ENCODE peak calls at places on chromosomes 3 and 15, in four cellular contexts. U, D, Q and X are unnamed samples.

GRCh38 chr3:128784228-128784627 is 58.2 kb downstream of the RAB7A start:
- DNase-seq in D (no peak), Q (no peak), U (no peak), X (no peak)

GRCh38 chr3:46660003-46660402 is 33.5 kb downstream of the ALS2CL start:
- DNase-seq in U (no peak), D (no peak), Q (no peak), X (no peak)

GRCh38 chr3:124992041-124992440 is 57.5 kb upstream of the MUC13 start:
- DNase-seq in Q (no peak), U (no peak), D (no peak), X (no peak)

GRCh38 chr15:84609818-84610525 is 9.2 kb downstream of the ZSCAN2 start:
- DNase-seq in Q (no peak), U (no peak), D (no peak), X (no peak)

GRCh38 chr15:73897441-73898261 is 24.3 kb downstream of the TBC1D21 start:
- DNase-seq in Q (peak; percentile 96), D (peak; percentile 35), U (peak; percentile 68), X (peak; percentile 83)

GRCh38 chr3:180594631-180595348 is 7.2 kb upstream of the TTC14 start:
- DNase-seq in U (no peak), D (no peak), Q (peak; percentile 59), X (peak; percentile 51)

GRCh38 chr3:41301548-41301947 is 102.2 kb downstream of the CTNNB1 start:
- DNase-seq in U (no peak), D (no peak), Q (peak; percentile 6), X (no peak)

GRCh38 chr3:52310861-52311566 is 5.1 kb upstream of the DNAH1 start:
- DNase-seq in U (peak; percentile 44), Q (peak; percentile 12), D (no peak), X (no peak)

GRCh38 chr3:74469151-74469550 is 145.3 kb downstream of the CNTN3 start:
- DNase-seq in U (no peak), D (no peak), Q (peak; percentile 68), X (peak; percentile 79)

GRCh38 chr3:54932606-54933005 is 4.7 kb upstream of the LRTM1 start:
- DNase-seq in Q (no peak), D (no peak), U (no peak), X (no peak)

GRCh38 chr15:85743392-85744045 is 51.2 kb downstream of the KLHL25 start:
- DNase-seq in U (no peak), Q (no peak), D (peak; percentile 17), X (no peak)

GRCh38 chr15:61091229-61091628 is 137.9 kb downstream of the RORA start:
- DNase-seq in D (no peak), U (no peak), Q (no peak), X (peak; percentile 22)

GRCh38 chr3:32132121-32132520 is 25.7 kb downstream of the GPD1L start:
- DNase-seq in U (no peak), Q (no peak), D (no peak), X (no peak)

GRCh38 chr3:177230641-177231040 is 33.4 kb upstream of the TBL1XR1 start:
- DNase-seq in D (no peak), Q (no peak), U (no peak), X (no peak)

GRCh38 chr3:111070772-111071256 is 802 bp upstream of the NECTIN3 start:
- DNase-seq in D (peak; percentile 79), Q (no peak), U (peak; percentile 43), X (no peak)

GRCh38 chr15:80906159-80906775 is 83.4 kb downstream of the MESD start:
- DNase-seq in Q (peak; percentile 67), U (no peak), D (no peak), X (peak; percentile 43)

GRCh38 chr3:150097588-150097890 is 126.8 kb upstream of the PFN2 start:
- DNase-seq in D (no peak), Q (peak; percentile 72), U (no peak), X (peak; percentile 79)

GRCh38 chr3:64221564-64222257 is 3.6 kb downstream of the PRICKLE2 start:
- DNase-seq in Q (no peak), D (no peak), U (no peak), X (no peak)

GRCh38 chr15:41698779-41699178 is 38.6 kb downstream of the MGA start:
- DNase-seq in U (no peak), D (no peak), Q (peak; percentile 70), X (peak; percentile 37)

GRCh38 chr15:50416920-50417319 is 7.3 kb upstream of the USP8 start:
- DNase-seq in U (no peak), D (no peak), Q (no peak), X (no peak)

GRCh38 chr3:193883551-193883950 is 252.4 kb upstream of the HES1 start:
- DNase-seq in D (no peak), U (no peak), Q (peak; percentile 24), X (no peak)

GRCh38 chr15:78641876-78642275 is 866 bp upstream of the CHRNB4 start:
- DNase-seq in Q (no peak), D (no peak), U (no peak), X (no peak)

GRCh38 chr15:78638658-78639314 is 2.2 kb downstream of the CHRNB4 start:
- DNase-seq in Q (peak; percentile 19), U (no peak), D (no peak), X (peak; percentile 8)

GRCh38 chr15:78640840-78641733 is at the start of gene CHRNB4:
- DNase-seq in D (no peak), Q (no peak), U (peak; percentile 24), X (no peak)

GRCh38 chr15:78642341-78642740 is 1.3 kb upstream of the CHRNB4 start:
- DNase-seq in D (no peak), Q (no peak), U (no peak), X (no peak)

DNA sequence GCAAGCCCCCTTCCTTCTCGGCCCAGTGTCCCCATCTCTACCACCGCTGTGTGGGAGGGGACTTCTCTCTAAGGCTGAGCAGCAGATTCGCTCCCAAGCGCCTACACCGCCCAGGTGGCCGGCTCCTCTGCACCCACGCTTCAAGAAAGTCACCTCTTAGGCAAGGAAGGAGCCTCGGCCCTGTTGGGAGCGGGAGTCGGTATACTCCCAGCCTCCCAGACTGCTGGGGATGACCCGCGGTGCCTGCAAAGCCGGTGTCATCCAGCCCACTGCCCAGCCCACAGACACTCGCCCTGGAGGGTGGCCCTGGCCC is 527 bp downstream of the CHRNB4 start:
- DNase-seq in U (no peak), Q (no peak), D (no peak), X (no peak)
- H3K4me3 ChIP-seq in U (no peak overlapping the region), Q (no peak overlapping the region), D (peak overlapping the region; percentile 28), X (no peak overlapping the region)

DNA sequence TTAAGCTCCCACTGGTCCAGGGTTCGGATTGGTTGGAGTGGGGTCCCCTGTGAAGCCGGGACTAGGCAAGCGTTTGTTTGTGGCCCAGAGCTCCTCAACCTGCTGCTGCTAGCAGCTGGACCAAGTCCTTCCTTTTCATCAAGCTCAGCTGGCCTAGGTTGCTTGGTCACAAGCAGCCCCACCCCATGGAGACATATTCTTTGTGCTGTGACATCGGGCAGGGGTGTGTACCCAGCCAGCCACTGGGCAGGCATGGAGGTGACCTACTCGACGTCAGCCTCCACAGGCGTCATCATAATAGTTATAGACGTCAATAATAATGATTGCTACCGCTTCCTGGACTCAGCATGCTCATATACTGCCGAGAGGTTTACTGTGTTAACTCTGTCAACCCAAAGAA is 15.9 kb downstream of the SLC6A6 start:
- DNase-seq in D (no peak), U (no peak), Q (no peak), X (no peak)
- H3K4me3 ChIP-seq in D (no peak overlapping the region), U (no peak overlapping the region), Q (no peak overlapping the region), X (no peak overlapping the region)

DNA sequence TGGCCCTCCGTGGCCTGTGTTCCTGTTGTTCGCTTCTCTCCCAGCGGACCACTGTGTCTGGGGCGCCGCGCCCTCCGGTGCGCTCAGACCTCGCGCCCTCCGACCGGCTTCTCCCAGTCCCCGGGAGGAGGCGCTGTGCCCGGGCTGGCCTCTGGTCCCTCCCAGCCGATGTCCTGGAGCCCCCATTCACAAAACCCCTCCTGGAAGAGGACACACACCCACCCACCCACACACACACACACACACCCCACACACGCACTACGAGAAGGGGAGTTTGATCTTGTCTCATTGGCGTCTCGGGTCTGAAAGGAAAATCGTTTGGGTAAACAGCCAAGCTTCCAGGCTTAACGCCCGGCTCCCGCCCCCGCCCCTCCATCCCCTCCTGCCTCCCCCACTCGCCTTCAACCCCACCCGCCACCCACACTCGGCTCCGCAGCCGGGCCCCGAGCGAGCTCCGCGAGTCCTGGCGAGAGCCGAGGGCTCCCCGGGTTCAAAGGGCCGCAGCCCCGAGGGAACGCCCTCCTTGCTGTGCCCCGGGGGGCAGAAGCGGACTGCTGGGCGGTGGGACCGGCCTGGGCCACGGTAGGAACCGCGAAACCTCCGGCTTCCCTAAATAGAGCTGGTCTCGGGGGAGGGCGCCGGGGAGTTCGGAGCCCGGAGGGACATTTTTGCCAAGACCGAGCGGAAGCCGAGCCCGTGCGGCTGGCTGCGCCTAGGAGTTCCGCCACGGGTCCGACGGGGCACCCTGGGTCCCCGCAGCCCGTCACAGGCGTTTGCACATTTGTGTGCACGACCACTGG is 23.6 kb downstream of the NR2F2 start:
- DNase-seq in Q (peak; percentile 60), D (peak; percentile 56), U (no peak), X (no peak)
- H3K4me3 ChIP-seq in Q (peak overlapping the region; percentile 71), D (peak overlapping the region; percentile 58), U (no peak overlapping the region), X (peak overlapping the region; percentile 72)

GRCh38 chr3:112362221-112362620 is 29.3 kb downstream of the CD200 start:
- DNase-seq in Q (no peak), D (no peak), U (no peak), X (no peak)

GRCh38 chr3:112354642-112355333 is 21.8 kb downstream of the CD200 start:
- DNase-seq in U (no peak), D (no peak), Q (no peak), X (no peak)

GRCh38 chr3:112357888-112358287 is 24.9 kb downstream of the CD200 start:
- DNase-seq in D (no peak), Q (no peak), U (peak; percentile 33), X (no peak)

GRCh38 chr3:112360574-112360973 is 27.6 kb downstream of the CD200 start:
- DNase-seq in U (no peak), Q (peak; percentile 40), D (no peak), X (peak; percentile 4)

DNA sequence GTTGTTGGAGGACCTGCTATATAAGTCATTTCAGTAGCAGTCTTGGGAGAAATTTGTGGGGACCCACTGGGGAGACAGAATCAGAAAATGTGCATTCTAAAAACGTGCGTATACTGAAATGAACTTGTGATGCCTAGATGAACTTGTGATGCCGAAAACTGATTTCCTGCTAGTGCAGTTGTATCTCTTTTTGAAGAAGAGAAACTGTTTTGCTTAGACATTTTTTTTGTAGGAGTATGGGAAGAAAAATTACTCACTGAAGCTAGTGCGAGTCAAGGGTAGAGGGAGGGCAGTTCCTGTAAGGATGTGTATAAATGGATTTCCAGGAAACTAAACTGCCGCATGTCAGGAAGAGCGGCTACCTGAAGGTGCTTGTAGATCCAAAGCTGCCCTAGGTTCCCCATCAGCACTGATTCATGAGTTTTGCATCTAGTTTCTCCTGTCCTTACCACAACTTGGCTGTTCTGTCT is 25.4 kb downstream of the CD200 start:
- DNase-seq in U (no peak), D (no peak), Q (peak; percentile 7), X (no peak)
- H3K4me3 ChIP-seq in U (peak overlapping the region; percentile 37), D (peak overlapping the region; percentile 29), Q (no peak overlapping the region), X (no peak overlapping the region)

GRCh38 chr3:189121088-189121487 is 50.7 kb upstream of the TPRG1 start:
- DNase-seq in U (no peak), D (no peak), Q (no peak), X (no peak)
- H3K4me3 ChIP-seq in U (peak overlapping the region; percentile 50), D (no peak overlapping the region), Q (no peak overlapping the region), X (no peak overlapping the region)